ENCODE peak calls at places on chromosomes 13 and 19, in seven cellular contexts. One of them, this sample, is unnamed.
A peak's percentile ranks its signal among the peaks of the same experiment; 100 is the strongest.

GRCh38 chr19:49744946-49745381 is 18.1 kb downstream of the TSKS start:
- DNase-seq in GM12891: no peak
- DNase-seq in Peyer's patch: no peak
- DNase-seq in GM12892: no peak
- DNase-seq in H54: no peak
- DNase-seq in uterus: no peak
- DNase-seq in GM12878: no peak
- DNase-seq in this sample: no peak

GRCh38 chr19:13215572-13216380 is 65.6 kb downstream of the IER2 start:
- DNase-seq in GM12891: no peak
- DNase-seq in uterus: no peak
- DNase-seq in Peyer's patch: no peak
- DNase-seq in GM12892: no peak
- DNase-seq in H54: no peak
- DNase-seq in GM12878: peak; percentile 28
- DNase-seq in this sample: no peak

GRCh38 chr19:33514885-33515485 is 6.6 kb downstream of the PEPD start:
- DNase-seq in GM12892: no peak
- DNase-seq in GM12878: no peak
- DNase-seq in H54: peak; percentile 54
- DNase-seq in Peyer's patch: peak; percentile 78
- DNase-seq in uterus: no peak
- DNase-seq in GM12891: no peak
- DNase-seq in this sample: no peak

GRCh38 chr19:2455481-2456300 is 1.1 kb downstream of the LMNB2 start:
- DNase-seq in GM12878: no peak
- DNase-seq in GM12892: peak; percentile 85
- DNase-seq in GM12891: peak; percentile 74
- DNase-seq in uterus: no peak
- DNase-seq in Peyer's patch: peak; percentile 63
- DNase-seq in H54: peak; percentile 80
- DNase-seq in this sample: peak; percentile 53

GRCh38 chr19:54137913-54138776 is 583 bp downstream of the CNOT3 start:
- DNase-seq in GM12878: no peak
- DNase-seq in GM12892: peak; percentile 69
- DNase-seq in uterus: no peak
- DNase-seq in Peyer's patch: no peak
- DNase-seq in GM12891: peak; percentile 59
- DNase-seq in H54: peak; percentile 67
- DNase-seq in this sample: peak; percentile 82

GRCh38 chr13:74732736-74733135 is 598.5 kb upstream of the KLF12 start:
- DNase-seq in GM12891: no peak
- DNase-seq in Peyer's patch: no peak
- DNase-seq in GM12892: no peak
- DNase-seq in GM12878: no peak
- DNase-seq in uterus: no peak
- DNase-seq in H54: no peak
- DNase-seq in this sample: no peak

GRCh38 chr19:5048091-5048726 is 79.3 kb downstream of the KDM4B start:
- DNase-seq in GM12892: peak; percentile 87
- DNase-seq in uterus: peak; percentile 80
- DNase-seq in H54: peak; percentile 88
- DNase-seq in Peyer's patch: peak; percentile 85
- DNase-seq in GM12878: no peak
- DNase-seq in GM12891: peak; percentile 95
- DNase-seq in this sample: peak; percentile 78

GRCh38 chr13:114319441-114319871 is 5.2 kb downstream of the CHAMP1 start:
- DNase-seq in uterus: no peak
- DNase-seq in GM12892: no peak
- DNase-seq in Peyer's patch: no peak
- DNase-seq in GM12891: no peak
- DNase-seq in H54: peak; percentile 41
- DNase-seq in GM12878: no peak
- DNase-seq in this sample: no peak

GRCh38 chr19:3821857-3822364 is 35.7 kb upstream of the MATK start:
- DNase-seq in uterus: no peak
- DNase-seq in GM12892: peak; percentile 86
- DNase-seq in Peyer's patch: peak; percentile 91
- DNase-seq in GM12891: peak; percentile 95
- DNase-seq in GM12878: no peak
- DNase-seq in H54: peak; percentile 61
- DNase-seq in this sample: peak; percentile 81

GRCh38 chr13:73069206-73069815 is 10.5 kb downstream of the KLF5 start:
- DNase-seq in H54: no peak
- DNase-seq in GM12892: no peak
- DNase-seq in GM12878: no peak
- DNase-seq in uterus: no peak
- DNase-seq in Peyer's patch: no peak
- DNase-seq in GM12891: no peak
- DNase-seq in this sample: no peak

GRCh38 chr19:57559008-57559403 is 657 bp downstream of the ZNF550 start:
- DNase-seq in Peyer's patch: no peak
- DNase-seq in uterus: no peak
- DNase-seq in GM12891: peak; percentile 24
- DNase-seq in H54: peak; percentile 87
- DNase-seq in GM12892: peak; percentile 37
- DNase-seq in GM12878: no peak
- DNase-seq in this sample: peak; percentile 59

GRCh38 chr13:26132756-26133155 is 80.9 kb upstream of the SHISA2 start:
- DNase-seq in GM12891: no peak
- DNase-seq in uterus: no peak
- DNase-seq in GM12892: no peak
- DNase-seq in H54: no peak
- DNase-seq in Peyer's patch: no peak
- DNase-seq in GM12878: no peak
- DNase-seq in this sample: no peak

GRCh38 chr13:32446220-32446619 is 18.3 kb upstream of the N4BP2L1 start:
- DNase-seq in GM12892: no peak
- DNase-seq in uterus: no peak
- DNase-seq in Peyer's patch: no peak
- DNase-seq in GM12878: no peak
- DNase-seq in GM12891: no peak
- DNase-seq in H54: no peak
- DNase-seq in this sample: no peak

GRCh38 chr13:85549819-85550218 is 249.4 kb downstream of the SLITRK6 start:
- DNase-seq in GM12891: no peak
- DNase-seq in uterus: no peak
- DNase-seq in H54: no peak
- DNase-seq in GM12878: no peak
- DNase-seq in GM12892: no peak
- DNase-seq in Peyer's patch: no peak
- DNase-seq in this sample: no peak

GRCh38 chr19:39996218-39996810 is 546 bp upstream of the ZNF546 start:
- DNase-seq in GM12878: peak; percentile 17
- DNase-seq in Peyer's patch: peak; percentile 55
- DNase-seq in GM12891: no peak
- DNase-seq in uterus: no peak
- DNase-seq in GM12892: no peak
- DNase-seq in H54: peak; percentile 33
- DNase-seq in this sample: peak; percentile 52

GRCh38 chr19:45526143-45526542 is 18.9 kb downstream of the VASP start:
- DNase-seq in Peyer's patch: peak; percentile 69
- DNase-seq in GM12878: no peak
- DNase-seq in GM12891: no peak
- DNase-seq in GM12892: no peak
- DNase-seq in H54: peak; percentile 57
- DNase-seq in uterus: peak; percentile 65
- DNase-seq in this sample: no peak

GRCh38 chr13:104460553-104460952 is 1394.3 kb upstream of the SLC10A2 start:
- DNase-seq in GM12891: no peak
- DNase-seq in GM12878: no peak
- DNase-seq in H54: no peak
- DNase-seq in Peyer's patch: no peak
- DNase-seq in uterus: no peak
- DNase-seq in GM12892: no peak
- DNase-seq in this sample: no peak

GRCh38 chr19:56314018-56314583 is 538 bp downstream of the ZSCAN5A start:
- DNase-seq in H54: peak; percentile 28
- DNase-seq in GM12891: no peak
- DNase-seq in GM12892: no peak
- DNase-seq in GM12878: no peak
- DNase-seq in uterus: no peak
- DNase-seq in Peyer's patch: no peak
- DNase-seq in this sample: no peak
- TF ChIP-seq POLR2A in H54: no peak
- TF ChIP-seq POLR2A in GM12891: peak; percentile 11
- TF ChIP-seq POLR2A in GM12892: no peak
- TF ChIP-seq POLR2A in GM12878: no peak
- TF ChIP-seq POLR2A in uterus: no peak
- TF ChIP-seq POLR2A in Peyer's patch: peak; percentile 20
- TF ChIP-seq POLR2A in this sample: peak; percentile 2

DNA sequence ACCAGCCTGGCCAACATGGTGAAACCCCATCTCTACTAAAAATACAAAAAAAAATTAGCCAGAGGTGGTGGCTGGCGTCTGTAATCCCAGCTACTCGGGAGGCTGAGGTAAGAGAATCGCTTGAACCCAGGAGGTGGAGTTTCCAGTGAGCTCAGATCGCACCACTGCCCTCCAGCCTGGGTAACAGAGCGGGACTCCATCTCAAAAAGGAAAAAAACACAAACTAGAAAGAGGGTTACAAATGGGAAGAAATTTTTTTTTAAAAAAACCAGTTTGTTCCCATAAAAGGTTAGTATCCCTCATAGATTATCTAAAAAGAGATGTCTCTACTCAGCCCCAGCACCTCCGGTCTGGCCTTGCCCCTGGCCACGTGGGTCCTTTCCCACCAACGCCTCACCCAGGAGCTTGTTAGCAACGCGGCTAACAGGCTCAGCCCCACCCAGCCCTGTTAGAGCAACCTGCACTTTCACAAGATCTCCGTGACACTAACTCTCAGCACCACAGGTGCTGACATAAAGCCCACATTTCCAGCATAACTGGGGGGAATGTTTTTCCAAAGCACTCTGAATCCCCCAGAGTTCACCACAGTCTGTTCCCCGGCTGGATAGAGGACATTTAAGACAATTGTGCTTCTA is 4.3 kb downstream of the DMKN start:
- DNase-seq in uterus: no peak
- DNase-seq in GM12891: no peak
- DNase-seq in Peyer's patch: peak; percentile 75
- DNase-seq in H54: no peak
- DNase-seq in GM12878: peak; percentile 40
- DNase-seq in GM12892: peak; percentile 58
- DNase-seq in this sample: no peak
- TF ChIP-seq POLR2A in uterus: no peak
- TF ChIP-seq POLR2A in GM12891: no peak
- TF ChIP-seq POLR2A in Peyer's patch: no peak
- TF ChIP-seq POLR2A in H54: no peak
- TF ChIP-seq POLR2A in GM12878: no peak
- TF ChIP-seq POLR2A in GM12892: peak; percentile 43
- TF ChIP-seq POLR2A in this sample: no peak

GRCh38 chr19:42268142-42268703 is 829 bp upstream of the CIC start:
- DNase-seq in H54: peak; percentile 98
- DNase-seq in uterus: peak; percentile 100
- DNase-seq in Peyer's patch: peak; percentile 100
- DNase-seq in GM12892: peak; percentile 90
- DNase-seq in GM12878: peak; percentile 98
- DNase-seq in GM12891: peak; percentile 87
- DNase-seq in this sample: peak; percentile 100
- TF ChIP-seq POLR2A in H54: peak; percentile 29
- TF ChIP-seq POLR2A in uterus: peak; percentile 96
- TF ChIP-seq POLR2A in Peyer's patch: no peak
- TF ChIP-seq POLR2A in GM12892: peak; percentile 39
- TF ChIP-seq POLR2A in GM12878: peak; percentile 72
- TF ChIP-seq POLR2A in GM12891: no peak
- TF ChIP-seq POLR2A in this sample: peak; percentile 90

GRCh38 chr19:18417250-18418033 is 1.8 kb upstream of the SSBP4 start:
- DNase-seq in Peyer's patch: peak; percentile 81
- DNase-seq in GM12891: no peak
- DNase-seq in H54: peak; percentile 84
- DNase-seq in uterus: peak; percentile 81
- DNase-seq in GM12892: no peak
- DNase-seq in GM12878: no peak
- DNase-seq in this sample: no peak
- TF ChIP-seq POLR2A in Peyer's patch: no peak
- TF ChIP-seq POLR2A in GM12891: no peak
- TF ChIP-seq POLR2A in H54: no peak
- TF ChIP-seq POLR2A in uterus: peak; percentile 66
- TF ChIP-seq POLR2A in GM12892: no peak
- TF ChIP-seq POLR2A in GM12878: peak; percentile 15
- TF ChIP-seq POLR2A in this sample: peak; percentile 26

DNA sequence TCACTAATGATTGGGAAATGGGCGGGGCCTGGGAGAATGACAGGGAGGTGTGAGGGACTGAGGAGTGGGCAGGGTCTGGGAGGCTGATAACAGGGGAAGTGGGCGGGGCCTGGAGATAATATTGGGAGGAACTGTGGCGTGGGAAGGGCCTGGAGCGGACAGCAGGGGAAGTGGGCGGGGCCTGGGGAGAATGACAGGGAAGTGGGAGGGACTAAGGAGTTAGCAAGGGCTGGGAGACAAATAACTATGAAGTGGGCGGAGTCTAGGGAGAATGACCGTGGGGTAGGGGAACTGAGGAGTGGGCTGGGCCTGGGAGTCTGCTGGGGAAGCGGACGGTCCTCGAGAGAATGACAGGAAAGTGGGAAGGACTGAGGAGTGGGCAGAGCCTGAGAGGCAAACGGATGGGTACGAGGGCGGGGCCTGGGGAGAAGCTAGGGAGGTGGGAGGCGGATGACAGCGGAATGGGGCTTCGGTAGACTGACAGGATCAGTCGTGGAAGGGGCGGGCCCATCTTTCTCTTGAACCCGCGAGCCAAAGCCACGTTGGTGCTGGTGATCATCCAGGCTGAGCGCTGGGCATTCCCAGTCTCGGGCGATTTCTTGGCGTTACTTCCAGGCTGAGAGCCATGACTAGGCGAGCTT is 14.0 kb upstream of the TUBB4A start:
- DNase-seq in H54: peak; percentile 91
- DNase-seq in GM12878: peak; percentile 95
- DNase-seq in GM12891: peak; percentile 83
- DNase-seq in GM12892: peak; percentile 88
- DNase-seq in uterus: peak; percentile 88
- DNase-seq in Peyer's patch: peak; percentile 95
- DNase-seq in this sample: peak; percentile 79
- TF ChIP-seq POLR2A in H54: peak; percentile 15
- TF ChIP-seq POLR2A in GM12878: peak; percentile 66
- TF ChIP-seq POLR2A in GM12891: peak; percentile 50
- TF ChIP-seq POLR2A in GM12892: peak; percentile 28
- TF ChIP-seq POLR2A in uterus: no peak
- TF ChIP-seq POLR2A in Peyer's patch: no peak
- TF ChIP-seq POLR2A in this sample: peak; percentile 51

GRCh38 chr13:110138009-110138699 is 168.8 kb downstream of the COL4A1 start:
- DNase-seq in GM12892: peak; percentile 29
- DNase-seq in H54: peak; percentile 97
- DNase-seq in GM12891: peak; percentile 41
- DNase-seq in GM12878: peak; percentile 36
- DNase-seq in uterus: peak; percentile 59
- DNase-seq in Peyer's patch: peak; percentile 64
- DNase-seq in this sample: peak; percentile 77
- TF ChIP-seq POLR2A in GM12892: no peak
- TF ChIP-seq POLR2A in H54: no peak
- TF ChIP-seq POLR2A in GM12891: no peak
- TF ChIP-seq POLR2A in GM12878: peak; percentile 32
- TF ChIP-seq POLR2A in uterus: peak; percentile 33
- TF ChIP-seq POLR2A in Peyer's patch: no peak
- TF ChIP-seq POLR2A in this sample: peak; percentile 20

This sample was measured in erythroblast.